ENCODE peak calls at places on chromosomes 1 and 21, in four cellular contexts. A is keratinocyte, H is GM06990, V is mammary epithelial cell. C is an unnamed sample.
A peak's percentile ranks its signal among the peaks of the same experiment; 100 is the strongest.

GRCh38 chr1:55571767-55572166 is 356.6 kb upstream of the USP24 start:
- DNase-seq in A (no peak), H (no peak), V (no peak), C (no peak)

GRCh38 chr1:26694185-26694572 is 1.6 kb upstream of the ARID1A start:
- DNase-seq in A (no peak), H (no peak), V (no peak), C (no peak)

GRCh38 chr1:26907071-26907922 is 6.5 kb downstream of the NR0B2 start:
- DNase-seq in A (peak; percentile 83), H (no peak), V (peak; percentile 97), C (no peak)

GRCh38 chr1:114075546-114076249 is 78.0 kb downstream of the SYT6 start:
- DNase-seq in A (no peak), H (no peak), V (no peak), C (no peak)

GRCh38 chr21:33985117-33986050 is 69.8 kb upstream of the ATP5PO start:
- DNase-seq in A (no peak), H (no peak), V (no peak), C (no peak)

GRCh38 chr1:178627037-178627436 is 98.0 kb upstream of the RALGPS2 start:
- DNase-seq in A (no peak), H (no peak), V (no peak), C (no peak)

GRCh38 chr1:112698366-112699310 is 8.3 kb downstream of the RHOC start:
- DNase-seq in A (no peak), H (no peak), V (no peak), C (peak; percentile 83)

GRCh38 chr1:63874278-63874880 is 100.6 kb downstream of the ROR1 start:
- DNase-seq in A (no peak), H (no peak), V (no peak), C (no peak)

GRCh38 chr1:152626688-152627087 is 3.8 kb upstream of the LCE3A start:
- DNase-seq in A (peak; percentile 9), H (no peak), V (peak; percentile 74), C (no peak)

GRCh38 chr1:193036337-193037047 is 22.7 kb downstream of the UCHL5 start:
- DNase-seq in A (no peak), H (no peak), V (no peak), C (no peak)

GRCh38 chr1:153465728-153466625 is 5.5 kb upstream of the S100A7 start:
- DNase-seq in A (no peak), H (peak; percentile 33), V (peak; percentile 39), C (peak; percentile 58)

GRCh38 chr1:58200437-58200836 is 346.1 kb downstream of the OMA1 start:
- DNase-seq in A (no peak), H (no peak), V (no peak), C (no peak)

GRCh38 chr1:66439028-66439427 is 94.9 kb upstream of the SGIP1 start:
- DNase-seq in A (no peak), H (peak; percentile 72), V (peak; percentile 17), C (no peak)

GRCh38 chr1:2556277-2557145 is at the start of gene TNFRSF14:
- DNase-seq in A (no peak), H (peak; percentile 74), V (peak; percentile 42), C (peak; percentile 73)

GRCh38 chr1:159835366-159835765 is 8.7 kb downstream of the SLAMF8 start:
- DNase-seq in A (no peak), H (no peak), V (no peak), C (no peak)

GRCh38 chr21:38925923-38926322 is 120.2 kb downstream of the ETS2 start:
- DNase-seq in A (no peak), H (no peak), V (peak; percentile 84), C (peak; percentile 42)

GRCh38 chr1:92973203-92973907 is 12.1 kb upstream of the DIPK1A start:
- DNase-seq in A (no peak), H (no peak), V (peak; percentile 82), C (no peak)

GRCh38 chr21:43191521-43191920 is 22.7 kb downstream of the CRYAA start:
- DNase-seq in A (no peak), H (no peak), V (no peak), C (no peak)

GRCh38 chr1:94578856-94579255 is 37.3 kb upstream of the F3 start:
- DNase-seq in A (no peak), H (no peak), V (no peak), C (no peak)

GRCh38 chr1:84892657-84893618 is at the start of gene LPAR3:
- DNase-seq in A (no peak), H (no peak), V (peak; percentile 35), C (no peak)

GRCh38 chr1:93567255-93567918 is 114.2 kb downstream of the BCAR3 start:
- DNase-seq in A (no peak), H (no peak), V (peak; percentile 77), C (no peak)

GRCh38 chr1:208835082-208835467 is 590.9 kb upstream of the PLXNA2 start:
- DNase-seq in A (no peak), H (no peak), V (no peak), C (no peak)

GRCh38 chr21:41142051-41142795 is 25.7 kb upstream of the BACE2 start:
- DNase-seq in A (peak; percentile 77), H (no peak), V (peak; percentile 92), C (no peak)

GRCh38 chr1:58779837-58780585 is 3.8 kb downstream of the JUN start:
- DNase-seq in A (no peak), H (no peak), V (peak; percentile 89), C (peak; percentile 31)

DNA sequence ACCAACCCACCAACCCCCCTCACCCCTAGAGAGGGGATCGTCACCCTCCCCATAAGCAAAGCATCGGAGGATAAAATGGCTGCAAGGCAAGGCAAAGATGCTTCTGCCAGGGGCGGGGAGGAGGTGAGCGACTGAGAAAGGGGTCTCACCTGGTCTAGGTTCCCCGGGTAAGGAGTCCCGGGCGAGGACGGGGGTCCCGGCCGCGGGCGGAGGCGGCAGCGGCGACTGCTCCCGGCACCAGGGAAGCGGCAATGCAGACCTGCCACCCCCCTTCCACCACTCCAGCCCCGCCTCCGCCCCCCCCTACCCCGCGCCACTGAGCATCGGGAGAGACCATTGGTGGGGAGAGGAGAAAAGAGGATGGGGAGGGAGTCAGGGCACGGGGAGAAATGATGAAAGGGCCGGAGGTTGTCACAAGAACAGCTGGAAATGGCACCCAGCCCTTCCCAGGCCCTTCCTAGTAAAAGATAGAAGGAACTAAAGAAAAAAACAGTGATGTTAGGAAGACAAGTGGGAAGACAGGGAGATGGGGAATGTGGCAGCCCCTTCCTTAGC is at the start of gene SV2A:
- DNase-seq in A (no peak), H (peak; percentile 42), V (no peak), C (no peak)
- H3K4me3 ChIP-seq in A (peak within 1 kb of the TSS; percentile 26), H (peak within 1 kb of the TSS; percentile 42), V (peak within 1 kb of the TSS; percentile 3), C (peak within 1 kb of the TSS; percentile 16)

GRCh38 chr1:18010408-18010807 is 97.2 kb upstream of the IGSF21 start:
- DNase-seq in A (no peak), H (no peak), V (no peak), C (no peak)

GRCh38 chr1:18012686-18013085 is 94.9 kb upstream of the IGSF21 start:
- DNase-seq in A (no peak), H (no peak), V (no peak), C (no peak)

GRCh38 chr1:18009729-18010075 is 97.9 kb upstream of the IGSF21 start:
- DNase-seq in A (no peak), H (no peak), V (no peak), C (no peak)

GRCh38 chr1:18010945-18011344 is 96.7 kb upstream of the IGSF21 start:
- DNase-seq in A (no peak), H (no peak), V (no peak), C (no peak)

GRCh38 chr1:18011703-18012102 is 95.9 kb upstream of the IGSF21 start:
- DNase-seq in A (no peak), H (no peak), V (no peak), C (no peak)
- H3K4me3 ChIP-seq in A (no peak overlapping the region), H (no peak overlapping the region), V (no peak overlapping the region), C (no peak overlapping the region)

GRCh38 chr1:52709016-52709415 is 10.9 kb upstream of the COA7 start:
- DNase-seq in A (no peak), H (no peak), V (no peak), C (no peak)
- H3K4me3 ChIP-seq in A (no peak overlapping the region), H (no peak overlapping the region), V (no peak overlapping the region), C (no peak overlapping the region)

GRCh38 chr1:207823531-207823879 is 71.7 kb downstream of the CD46 start:
- DNase-seq in A (no peak), H (no peak), V (no peak), C (no peak)
- H3K4me3 ChIP-seq in A (no peak overlapping the region), H (peak overlapping the region; percentile 90), V (no peak overlapping the region), C (peak overlapping the region; percentile 66)

DNA sequence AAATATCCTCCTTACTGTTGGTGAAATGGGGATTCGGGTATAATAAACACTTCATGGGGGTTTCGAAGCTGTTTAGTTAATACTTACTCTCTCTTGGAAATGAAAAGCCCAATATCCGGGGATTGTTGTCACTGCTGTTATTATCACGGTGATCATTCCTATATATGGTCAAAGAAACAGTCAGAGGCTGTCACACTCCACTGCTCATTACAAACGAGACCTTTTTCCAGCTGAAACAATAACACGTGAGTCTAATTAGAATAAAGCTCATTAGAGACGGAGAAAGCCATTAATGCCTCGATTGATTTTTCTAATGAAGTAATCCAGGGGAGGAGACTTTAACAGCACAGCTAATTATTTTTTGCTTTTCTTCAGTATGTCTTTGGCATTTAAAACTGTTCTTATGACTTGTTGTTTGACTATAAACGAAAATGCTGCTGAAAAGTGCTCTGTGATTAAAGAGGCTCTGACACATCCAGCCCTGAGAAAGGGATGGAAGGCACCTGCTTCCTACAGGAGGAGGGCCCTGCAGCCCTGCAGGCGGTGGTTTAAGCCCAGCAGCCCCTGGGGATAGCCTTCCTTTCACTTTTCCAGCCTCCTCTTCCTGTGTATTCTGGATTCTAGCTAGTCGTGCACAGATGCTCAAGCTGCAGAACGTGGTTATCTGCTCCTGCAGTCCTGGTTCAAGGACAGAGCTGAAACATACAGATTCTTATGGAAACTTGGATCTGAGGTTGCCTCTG is 143.6 kb downstream of the EDEM3 start:
- DNase-seq in A (no peak), H (no peak), V (no peak), C (no peak)
- H3K4me3 ChIP-seq in A (no peak overlapping the region), H (peak overlapping the region; percentile 5), V (no peak overlapping the region), C (no peak overlapping the region)

DNA sequence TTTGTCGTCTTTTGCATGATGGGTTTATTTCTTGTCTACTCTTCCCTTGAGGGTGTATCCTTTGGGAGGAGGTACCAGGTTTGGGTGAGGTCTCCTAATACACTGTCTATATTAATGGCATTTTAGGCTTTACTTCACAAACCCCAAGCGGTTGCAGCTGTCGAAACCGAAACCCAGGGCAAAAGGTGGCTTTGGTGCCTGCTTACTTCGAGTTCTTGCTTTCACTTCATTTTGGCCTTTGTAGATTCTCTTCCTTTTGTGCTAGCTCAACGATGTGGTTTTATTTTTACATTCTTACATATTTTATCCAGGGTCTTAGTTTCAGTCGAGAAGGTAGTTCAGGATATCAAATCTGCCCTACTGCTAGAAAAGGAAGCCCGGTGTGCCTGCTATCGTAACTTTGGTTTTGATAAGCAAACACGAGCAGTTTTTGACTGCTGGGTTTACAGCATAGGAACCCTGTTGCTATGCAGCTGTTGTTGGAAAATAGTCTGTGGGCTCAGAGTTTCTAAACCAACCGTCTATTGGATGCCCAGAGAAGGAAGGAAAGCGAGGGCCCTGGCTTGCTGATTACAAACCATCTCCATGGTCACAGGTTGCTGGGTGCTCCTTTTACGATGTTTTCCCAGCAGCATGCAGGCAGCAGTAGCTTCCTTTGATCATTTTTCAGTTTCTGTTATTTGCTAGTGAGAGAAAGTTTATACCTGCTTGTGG is 9.8 kb upstream of the TSPAN2 start:
- DNase-seq in A (no peak), H (peak; percentile 44), V (peak; percentile 41), C (no peak)
- H3K4me3 ChIP-seq in A (peak overlapping the region; percentile 43), H (peak overlapping the region; percentile 57), V (no peak overlapping the region), C (peak overlapping the region; percentile 14)

C was measured in right lobe of liver.